ENCODE peak calls at places on chromosome 14, in four cellular contexts. A is AG04450, B is body of pancreas, V is myocyte. S is an unnamed sample.

GRCh38 chr14:85799668-85800067 is 269.7 kb downstream of the FLRT2 start:
- DNase-seq in A (no peak), B (no peak), V (no peak), S (no peak)

GRCh38 chr14:105412768-105413541 is 6.7 kb upstream of the MTA1 start:
- DNase-seq in A (no peak), B (no peak), V (no peak), S (no peak)

GRCh38 chr14:75205586-75205985 is 29.2 kb upstream of the TMED10 start:
- DNase-seq in A (no peak), B (no peak), V (no peak), S (no peak)

GRCh38 chr14:52003324-52003723 is 14.0 kb downstream of the RTRAF start:
- DNase-seq in A (no peak), B (no peak), V (no peak), S (no peak)

GRCh38 chr14:99519931-99520421 is 38.8 kb downstream of the CCNK start:
- DNase-seq in A (no peak), B (no peak), V (no peak), S (peak)

GRCh38 chr14:21526672-21527319 is 650 bp upstream of the SALL2 start:
- DNase-seq in A (no peak), B (no peak), V (no peak), S (no peak)

GRCh38 chr14:55482936-55483605 is 42.7 kb upstream of the TBPL2 start:
- DNase-seq in A (no peak), B (no peak), V (no peak), S (no peak)

GRCh38 chr14:102461490-102462317 is 47.9 kb downstream of the ANKRD9 start:
- DNase-seq in A (no peak), B (no peak), V (peak), S (no peak)

GRCh38 chr14:48914382-48914781 is 671.8 kb downstream of the RPS29 start:
- DNase-seq in A (no peak), B (no peak), V (no peak), S (no peak)

GRCh38 chr14:64717870-64718269 is 13.6 kb downstream of the PLEKHG3 start:
- DNase-seq in A (no peak), B (peak), V (peak), S (no peak)

GRCh38 chr14:36129181-36129580 is 47.3 kb downstream of the PTCSC3 start:
- DNase-seq in A (no peak), B (no peak), V (peak), S (no peak)

GRCh38 chr14:90574640-90575131 is 177.9 kb downstream of the CALM1 start:
- DNase-seq in A (no peak), B (no peak), V (no peak), S (no peak)

GRCh38 chr14:59305836-59306555 is 117.5 kb downstream of the DAAM1 start:
- DNase-seq in A (no peak), B (no peak), V (no peak), S (no peak)

GRCh38 chr14:53515264-53515663 is 362.1 kb upstream of the DDHD1 start:
- DNase-seq in A (no peak), B (no peak), V (no peak), S (no peak)

GRCh38 chr14:103163199-103163598 is 39.9 kb downstream of the TNFAIP2 start:
- DNase-seq in A (no peak), B (no peak), V (no peak), S (no peak)

GRCh38 chr14:77059276-77059934 is 30.9 kb upstream of the IRF2BPL start:
- DNase-seq in A (no peak), B (peak), V (peak), S (no peak)

GRCh38 chr14:98890556-98891340 is 381.2 kb downstream of the BCL11B start:
- DNase-seq in A (no peak), B (peak), V (no peak), S (no peak)

GRCh38 chr14:70707138-70708038 is 65.7 kb downstream of the TTC9 start:
- DNase-seq in A (no peak), B (peak), V (peak), S (peak)

GRCh38 chr14:56874375-56874774 is 64.1 kb upstream of the OTX2 start:
- DNase-seq in A (no peak), B (peak), V (peak), S (no peak)

GRCh38 chr14:38238881-38239280 is 17.0 kb downstream of the CLEC14A start:
- DNase-seq in A (no peak), B (no peak), V (peak), S (no peak)

GRCh38 chr14:94028450-94028826 is 2.3 kb downstream of the OTUB2 start:
- DNase-seq in A (no peak), B (no peak), V (no peak), S (no peak)

GRCh38 chr14:30354439-30354838 is 204.5 kb upstream of the G2E3 start:
- DNase-seq in A (no peak), B (no peak), V (no peak), S (no peak)

GRCh38 chr14:50320279-50320678 is 8.2 kb downstream of the DMAC2L start:
- DNase-seq in A (no peak), B (no peak), V (peak), S (no peak)

GRCh38 chr14:95531473-95531872 is 3.4 kb upstream of the GLRX5 start:
- DNase-seq in A (peak), B (no peak), V (peak), S (peak)

GRCh38 chr14:57189070-57189469 is 79.6 kb downstream of the EXOC5 start:
- DNase-seq in A (no peak), B (no peak), V (peak), S (no peak)

GRCh38 chr14:102547067-102547466 is 37.5 kb upstream of the ANKRD9 start:
- DNase-seq in A (no peak), B (no peak), V (no peak), S (no peak)

GRCh38 chr14:101497910-101498860 is 63.1 kb upstream of the DIO3 start:
- DNase-seq in A (no peak), B (no peak), V (no peak), S (peak)